ENCODE peak calls at places on chromosomes 5 and 9, in ten cellular contexts. G, F, R, T, K, X, Y, W, D and P are unnamed samples.

GRCh38 chr9:131698715-131699053 is 41.2 kb downstream of the RAPGEF1 start:
- DNase-seq in G (no peak), F (no peak), R (no peak), T (no peak), K (no peak), X (no peak), Y (no peak), W (no peak), D (no peak), P (no peak)

GRCh38 chr5:134794136-134794535 is 35.6 kb downstream of the DDX46 start:
- DNase-seq in G (peak; percentile 50), F (no peak), R (no peak), T (no peak), K (no peak), X (no peak), Y (no peak), W (no peak), D (no peak), P (no peak)

GRCh38 chr9:6955251-6955921 is 197.6 kb downstream of the KDM4C start:
- DNase-seq in G (peak; percentile 88), F (no peak), R (no peak), T (no peak), K (no peak), X (no peak), Y (peak; percentile 67), W (no peak), D (peak; percentile 83), P (no peak)

GRCh38 chr9:4137755-4138154 is 162.1 kb downstream of the GLIS3 start:
- DNase-seq in G (peak; percentile 80), F (no peak), R (no peak), T (peak; percentile 51), K (no peak), X (no peak), Y (no peak), W (peak; percentile 87), D (peak; percentile 58), P (no peak)

GRCh38 chr5:1085391-1085790 is 26.5 kb downstream of the SLC12A7 start:
- DNase-seq in G (no peak), F (no peak), R (no peak), T (no peak), K (no peak), X (no peak), Y (no peak), W (no peak), D (no peak), P (no peak)

GRCh38 chr5:469752-470483 is 26.9 kb downstream of the EXOC3 start:
- DNase-seq in G (no peak), F (peak; percentile 3), R (no peak), T (no peak), K (no peak), X (no peak), Y (no peak), W (no peak), D (no peak), P (no peak)

GRCh38 chr9:130834371-130835311 is at the start of gene ABL1:
- DNase-seq in G (peak; percentile 88), F (peak; percentile 78), R (peak; percentile 51), T (no peak), K (peak; percentile 80), X (no peak), Y (peak; percentile 82), W (peak; percentile 61), D (peak; percentile 85), P (peak; percentile 86)

GRCh38 chr5:102223542-102224444 is 72.3 kb downstream of the SLCO4C1 start:
- DNase-seq in G (peak; percentile 10), F (no peak), R (no peak), T (no peak), K (peak; percentile 15), X (no peak), Y (peak; percentile 64), W (peak; percentile 88), D (peak; percentile 52), P (no peak)

GRCh38 chr5:140182803-140183367 is 7.9 kb downstream of the CYSTM1 start:
- DNase-seq in G (peak; percentile 47), F (no peak), R (no peak), T (peak; percentile 62), K (no peak), X (no peak), Y (peak; percentile 58), W (no peak), D (peak; percentile 76), P (no peak)

GRCh38 chr9:105118646-105119045 is 125.8 kb upstream of the SLC44A1 start:
- DNase-seq in G (peak; percentile 49), F (no peak), R (no peak), T (no peak), K (no peak), X (no peak), Y (no peak), W (no peak), D (no peak), P (no peak)

GRCh38 chr9:3576358-3576757 is 50.6 kb upstream of the RFX3 start:
- DNase-seq in G (no peak), F (no peak), R (no peak), T (no peak), K (no peak), X (no peak), Y (no peak), W (no peak), D (no peak), P (no peak)

GRCh38 chr5:167072225-167072624 is 1219.2 kb upstream of the WWC1 start:
- DNase-seq in G (peak; percentile 49), F (no peak), R (no peak), T (no peak), K (no peak), X (no peak), Y (no peak), W (no peak), D (peak; percentile 5), P (no peak)

GRCh38 chr9:26181836-26182235 is 503.6 kb upstream of the TUSC1 start:
- DNase-seq in G (no peak), F (no peak), R (no peak), T (no peak), K (no peak), X (no peak), Y (no peak), W (peak; percentile 21), D (no peak), P (no peak)

GRCh38 chr9:26172301-26172700 is 494.1 kb upstream of the TUSC1 start:
- DNase-seq in G (no peak), F (no peak), R (no peak), T (no peak), K (no peak), X (no peak), Y (no peak), W (peak; percentile 22), D (no peak), P (no peak)

GRCh38 chr9:26175264-26175663 is 497.0 kb upstream of the TUSC1 start:
- DNase-seq in G (peak; percentile 29), F (no peak), R (no peak), T (peak; percentile 92), K (no peak), X (no peak), Y (no peak), W (peak; percentile 86), D (no peak), P (no peak)

DNA sequence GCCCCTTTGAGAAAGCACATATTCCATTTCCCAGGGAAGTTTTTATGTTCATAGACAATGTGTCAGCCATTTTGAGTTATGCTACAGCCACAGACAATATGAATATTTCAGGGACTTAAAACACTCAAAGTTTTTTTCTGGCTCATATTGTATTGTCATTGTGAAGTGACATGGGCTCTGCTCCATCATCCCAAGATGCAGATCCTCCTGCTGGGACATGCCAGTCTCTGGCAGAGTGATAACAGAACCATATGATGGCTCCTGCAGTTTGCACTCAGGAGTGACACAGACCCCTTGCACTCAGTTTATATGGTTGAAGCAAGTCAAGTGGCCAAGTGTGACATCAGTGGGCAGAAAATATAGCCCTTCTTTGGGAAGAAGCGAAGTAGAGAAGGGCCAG is 498.4 kb upstream of the TUSC1 start:
- DNase-seq in G (no peak), F (no peak), R (no peak), T (no peak), K (no peak), X (no peak), Y (no peak), W (no peak), D (no peak), P (no peak)
- H3K4me3 ChIP-seq in G (no peak overlapping the region), F (no peak overlapping the region), R (no peak overlapping the region), T (no peak overlapping the region), K (no peak overlapping the region), X (no peak overlapping the region), Y (no peak overlapping the region), W (no peak overlapping the region), D (no peak overlapping the region), P (no peak overlapping the region)

DNA sequence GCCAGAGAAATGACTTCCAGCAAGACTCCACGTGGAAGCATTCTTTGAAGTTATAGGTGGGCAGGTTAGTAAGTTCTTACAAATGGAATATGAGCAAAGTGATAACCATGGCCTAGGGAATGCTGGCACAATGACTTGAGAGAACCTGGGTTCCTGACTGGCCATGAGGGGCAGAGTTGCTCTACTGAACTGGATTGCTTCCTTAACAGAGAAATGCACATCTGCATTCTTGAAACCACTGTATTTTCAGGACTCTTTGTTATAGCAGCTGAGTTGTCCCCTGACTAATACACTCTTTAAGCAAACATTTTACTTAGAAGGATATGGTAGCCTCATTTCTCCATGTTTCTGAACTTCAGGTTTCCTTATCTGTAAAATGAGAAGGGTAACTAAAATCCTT is 108.3 kb upstream of the GNA14 start:
- DNase-seq in G (no peak), F (no peak), R (no peak), T (no peak), K (no peak), X (no peak), Y (no peak), W (peak; percentile 37), D (no peak), P (no peak)
- TF ChIP-seq CTCF in G (no peak), F (no peak), R (peak; percentile 37), T (no peak), K (no peak), X (no peak), Y (no peak), W (peak; percentile 67), D (no peak), P (no peak)

DNA sequence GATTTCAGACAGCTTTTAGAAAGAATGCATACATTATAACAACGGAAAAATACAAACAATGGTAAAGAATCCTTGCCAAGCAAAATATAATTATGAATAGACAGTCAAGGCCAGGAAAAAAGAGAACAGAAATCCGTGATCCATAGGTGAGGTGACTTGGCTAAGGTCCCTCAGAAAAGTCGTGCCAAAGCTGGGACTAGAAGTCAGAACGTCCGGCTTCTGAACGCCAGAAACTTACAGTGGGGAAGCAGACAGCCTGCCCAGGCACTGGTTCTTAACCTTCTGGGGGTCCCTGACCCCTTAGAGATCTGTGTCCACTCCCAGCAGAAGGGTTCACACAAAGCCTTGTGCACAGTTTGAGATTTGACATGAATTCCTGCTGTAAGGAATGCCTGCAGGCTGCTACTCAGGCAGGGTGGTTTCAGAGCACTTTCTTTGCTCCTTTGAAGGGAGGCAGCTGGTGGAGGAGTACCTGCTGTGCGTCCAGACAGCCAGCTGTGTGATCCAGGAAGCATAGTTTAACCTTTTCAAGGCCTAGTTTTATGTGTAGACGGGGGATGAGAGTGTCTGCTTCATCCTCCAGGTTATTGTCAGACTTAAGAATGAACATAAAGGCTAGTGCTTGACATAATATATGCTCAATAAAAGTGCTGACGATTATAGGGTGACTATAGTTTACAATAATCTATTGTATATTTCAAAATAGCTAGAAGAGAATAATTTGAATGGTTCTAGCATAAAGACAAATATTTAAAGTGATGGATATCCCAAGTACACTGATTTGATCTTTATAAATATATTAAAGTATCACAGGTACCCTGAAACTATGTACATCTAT is 852 bp downstream of the ARHGEF37 start:
- DNase-seq in G (peak; percentile 15), F (no peak), R (no peak), T (no peak), K (no peak), X (no peak), Y (peak; percentile 72), W (peak; percentile 43), D (peak; percentile 62), P (peak; percentile 49)
- H3K4me3 ChIP-seq in G (peak overlapping the region; percentile 58), F (peak overlapping the region; percentile 57), R (no peak overlapping the region), T (no peak overlapping the region), K (peak overlapping the region; percentile 66), X (peak overlapping the region; percentile 57), Y (peak overlapping the region; percentile 55), W (peak overlapping the region; percentile 69), D (peak overlapping the region; percentile 40), P (peak overlapping the region; percentile 72)

GRCh38 chr5:26415987-26416386 is 622.4 kb downstream of the CDH9 start:
- DNase-seq in G (no peak), F (no peak), R (no peak), T (no peak), K (no peak), X (no peak), Y (no peak), W (no peak), D (no peak), P (no peak)
- TF ChIP-seq CTCF in G (no peak), F (no peak), R (no peak), T (no peak), K (no peak), X (no peak), Y (no peak), W (no peak), D (no peak), P (no peak)